ENCODE peak calls at places on chromosomes 5 and 9, in seven cellular contexts. One of them, this sample, is unnamed.

GRCh38 chr9:129836342-129837007 is 1.2 kb downstream of the USP20 start:
- DNase-seq in HCT116: no peak
- DNase-seq in Panc1: no peak
- DNase-seq in endothelial cell of umbilical vein: no peak
- DNase-seq in GM12878: no peak
- DNase-seq in stomach: no peak
- DNase-seq in H1: no peak
- DNase-seq in this sample: no peak

GRCh38 chr9:69314547-69314946 is 10.5 kb upstream of the ENTREP1 start:
- DNase-seq in endothelial cell of umbilical vein: no peak
- DNase-seq in Panc1: no peak
- DNase-seq in H1: no peak
- DNase-seq in HCT116: no peak
- DNase-seq in GM12878: no peak
- DNase-seq in stomach: no peak
- DNase-seq in this sample: no peak

GRCh38 chr9:134328341-134328840 is 2.1 kb downstream of the RXRA start:
- DNase-seq in Panc1: no peak
- DNase-seq in H1: no peak
- DNase-seq in endothelial cell of umbilical vein: peak
- DNase-seq in GM12878: no peak
- DNase-seq in HCT116: no peak
- DNase-seq in stomach: peak
- DNase-seq in this sample: no peak

GRCh38 chr9:136218271-136218670 is 13.3 kb upstream of the LHX3 start:
- DNase-seq in Panc1: no peak
- DNase-seq in H1: no peak
- DNase-seq in GM12878: no peak
- DNase-seq in endothelial cell of umbilical vein: no peak
- DNase-seq in HCT116: no peak
- DNase-seq in stomach: no peak
- DNase-seq in this sample: no peak

GRCh38 chr5:94461131-94461530 is 157.3 kb downstream of the KIAA0825 start:
- DNase-seq in stomach: no peak
- DNase-seq in H1: no peak
- DNase-seq in Panc1: no peak
- DNase-seq in endothelial cell of umbilical vein: no peak
- DNase-seq in GM12878: no peak
- DNase-seq in HCT116: no peak
- DNase-seq in this sample: no peak

GRCh38 chr5:35600591-35600990 is 17.1 kb upstream of the SPEF2 start:
- DNase-seq in Panc1: no peak
- DNase-seq in endothelial cell of umbilical vein: no peak
- DNase-seq in H1: no peak
- DNase-seq in HCT116: no peak
- DNase-seq in stomach: no peak
- DNase-seq in GM12878: no peak
- DNase-seq in this sample: no peak

GRCh38 chr9:93098236-93098946 is 2.4 kb downstream of the CARD19 start:
- DNase-seq in stomach: peak
- DNase-seq in HCT116: peak
- DNase-seq in GM12878: no peak
- DNase-seq in endothelial cell of umbilical vein: peak
- DNase-seq in H1: no peak
- DNase-seq in Panc1: no peak
- DNase-seq in this sample: no peak

GRCh38 chr5:135073771-135074345 is 39.8 kb upstream of the PITX1 start:
- DNase-seq in Panc1: no peak
- DNase-seq in endothelial cell of umbilical vein: no peak
- DNase-seq in H1: no peak
- DNase-seq in stomach: peak
- DNase-seq in GM12878: no peak
- DNase-seq in HCT116: no peak
- DNase-seq in this sample: no peak

GRCh38 chr9:137487454-137488329 is 28.6 kb upstream of the NSMF start:
- DNase-seq in endothelial cell of umbilical vein: no peak
- DNase-seq in GM12878: no peak
- DNase-seq in Panc1: no peak
- DNase-seq in H1: no peak
- DNase-seq in HCT116: no peak
- DNase-seq in stomach: no peak
- DNase-seq in this sample: no peak

GRCh38 chr9:17531642-17532254 is 47.1 kb upstream of the SH3GL2 start:
- DNase-seq in GM12878: no peak
- DNase-seq in stomach: peak
- DNase-seq in endothelial cell of umbilical vein: peak
- DNase-seq in HCT116: peak
- DNase-seq in H1: peak
- DNase-seq in Panc1: peak
- DNase-seq in this sample: no peak

GRCh38 chr9:131747352-131747751 is 7.5 kb upstream of the RAPGEF1 start:
- DNase-seq in H1: no peak
- DNase-seq in HCT116: no peak
- DNase-seq in GM12878: no peak
- DNase-seq in stomach: no peak
- DNase-seq in Panc1: no peak
- DNase-seq in endothelial cell of umbilical vein: peak
- DNase-seq in this sample: no peak

GRCh38 chr9:74609671-74610416 is 112.7 kb downstream of the RORB start:
- DNase-seq in HCT116: no peak
- DNase-seq in endothelial cell of umbilical vein: no peak
- DNase-seq in stomach: no peak
- DNase-seq in Panc1: no peak
- DNase-seq in GM12878: no peak
- DNase-seq in H1: no peak
- DNase-seq in this sample: no peak

GRCh38 chr9:134136997-134137302 is 1.1 kb downstream of the WDR5 start:
- DNase-seq in HCT116: no peak
- DNase-seq in Panc1: no peak
- DNase-seq in endothelial cell of umbilical vein: no peak
- DNase-seq in stomach: no peak
- DNase-seq in H1: no peak
- DNase-seq in GM12878: no peak
- DNase-seq in this sample: no peak

GRCh38 chr9:5608298-5609254 is 20.3 kb upstream of the RIC1 start:
- DNase-seq in H1: no peak
- DNase-seq in Panc1: no peak
- DNase-seq in HCT116: no peak
- DNase-seq in stomach: no peak
- DNase-seq in GM12878: no peak
- DNase-seq in endothelial cell of umbilical vein: peak
- DNase-seq in this sample: no peak

GRCh38 chr9:2663486-2663885 is 41.9 kb downstream of the VLDLR start:
- DNase-seq in stomach: no peak
- DNase-seq in GM12878: no peak
- DNase-seq in Panc1: no peak
- DNase-seq in endothelial cell of umbilical vein: no peak
- DNase-seq in H1: no peak
- DNase-seq in HCT116: no peak
- DNase-seq in this sample: no peak

GRCh38 chr9:72478993-72479392 is 42.4 kb upstream of the TMC1 start:
- DNase-seq in Panc1: no peak
- DNase-seq in H1: no peak
- DNase-seq in endothelial cell of umbilical vein: peak
- DNase-seq in GM12878: no peak
- DNase-seq in HCT116: no peak
- DNase-seq in stomach: no peak
- DNase-seq in this sample: no peak
- TF ChIP-seq POLR2AphosphoS5 in Panc1: no peak
- TF ChIP-seq POLR2AphosphoS5 in H1: no peak
- TF ChIP-seq POLR2AphosphoS5 in endothelial cell of umbilical vein: no peak
- TF ChIP-seq POLR2AphosphoS5 in GM12878: no peak
- TF ChIP-seq POLR2AphosphoS5 in HCT116: no peak
- TF ChIP-seq POLR2AphosphoS5 in stomach: no peak
- TF ChIP-seq POLR2AphosphoS5 in this sample: no peak

DNA sequence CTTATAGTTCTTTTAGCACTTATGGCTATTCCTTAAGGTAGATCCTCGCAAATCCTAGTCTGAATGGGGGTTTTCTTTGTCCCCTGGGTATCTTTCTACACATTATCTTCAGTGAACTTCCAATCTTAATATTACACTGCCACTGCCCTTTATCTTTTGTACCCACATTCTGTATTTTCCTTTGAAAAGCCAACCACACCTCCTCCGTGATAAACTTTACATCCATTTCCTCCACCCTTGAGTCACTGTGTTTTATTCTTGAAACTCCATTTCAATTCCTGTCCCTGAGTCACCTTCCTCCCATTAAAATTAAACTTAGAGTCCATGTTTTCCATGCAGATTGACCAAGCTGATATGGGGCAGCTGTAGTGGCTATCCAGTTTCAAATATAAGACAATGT is 43.2 kb upstream of the RICTOR start:
- DNase-seq in HCT116: no peak
- DNase-seq in stomach: no peak
- DNase-seq in Panc1: no peak
- DNase-seq in GM12878: no peak
- DNase-seq in endothelial cell of umbilical vein: peak
- DNase-seq in H1: no peak
- DNase-seq in this sample: no peak
- TF ChIP-seq POLR2AphosphoS5 in HCT116: no peak
- TF ChIP-seq POLR2AphosphoS5 in stomach: no peak
- TF ChIP-seq POLR2AphosphoS5 in Panc1: no peak
- TF ChIP-seq POLR2AphosphoS5 in GM12878: no peak
- TF ChIP-seq POLR2AphosphoS5 in endothelial cell of umbilical vein: peak
- TF ChIP-seq POLR2AphosphoS5 in H1: no peak
- TF ChIP-seq POLR2AphosphoS5 in this sample: no peak

GRCh38 chr5:146006470-146006869 is 70.1 kb downstream of the SH3RF2 start:
- DNase-seq in endothelial cell of umbilical vein: no peak
- DNase-seq in Panc1: no peak
- DNase-seq in H1: no peak
- DNase-seq in HCT116: no peak
- DNase-seq in GM12878: no peak
- DNase-seq in stomach: no peak
- DNase-seq in this sample: no peak

GRCh38 chr5:146003852-146004251 is 67.5 kb downstream of the SH3RF2 start:
- DNase-seq in HCT116: no peak
- DNase-seq in H1: no peak
- DNase-seq in Panc1: no peak
- DNase-seq in endothelial cell of umbilical vein: no peak
- DNase-seq in stomach: no peak
- DNase-seq in GM12878: no peak
- DNase-seq in this sample: no peak

GRCh38 chr5:146005264-146005663 is 68.9 kb downstream of the SH3RF2 start:
- DNase-seq in HCT116: no peak
- DNase-seq in stomach: no peak
- DNase-seq in endothelial cell of umbilical vein: no peak
- DNase-seq in GM12878: no peak
- DNase-seq in Panc1: no peak
- DNase-seq in H1: no peak
- DNase-seq in this sample: no peak

GRCh38 chr5:146007270-146007669 is 70.9 kb downstream of the SH3RF2 start:
- DNase-seq in GM12878: no peak
- DNase-seq in Panc1: no peak
- DNase-seq in H1: no peak
- DNase-seq in stomach: no peak
- DNase-seq in HCT116: peak
- DNase-seq in endothelial cell of umbilical vein: no peak
- DNase-seq in this sample: no peak

DNA sequence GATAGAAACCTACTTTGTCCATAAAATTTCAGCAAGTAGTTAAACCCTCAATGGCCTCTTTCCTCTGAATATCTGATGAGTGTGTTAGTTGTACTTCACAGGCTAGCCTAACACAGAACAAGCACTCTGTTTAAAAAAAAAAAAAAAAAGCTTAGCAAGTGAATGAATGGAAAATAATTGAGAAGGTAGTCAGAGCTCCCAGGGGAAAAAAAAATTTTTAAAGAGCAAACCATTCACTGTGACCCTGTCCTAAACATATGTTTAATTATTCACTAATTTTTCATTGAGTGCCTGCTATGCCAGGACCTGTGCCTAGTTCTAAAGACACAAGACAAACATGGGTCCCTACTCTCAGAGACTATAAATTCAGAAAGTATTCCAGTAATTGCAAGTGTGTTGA is 69.3 kb downstream of the SH3RF2 start:
- DNase-seq in endothelial cell of umbilical vein: no peak
- DNase-seq in Panc1: no peak
- DNase-seq in stomach: no peak
- DNase-seq in H1: no peak
- DNase-seq in GM12878: no peak
- DNase-seq in HCT116: no peak
- DNase-seq in this sample: no peak
- TF ChIP-seq POLR2AphosphoS5 in endothelial cell of umbilical vein: no peak
- TF ChIP-seq POLR2AphosphoS5 in Panc1: no peak
- TF ChIP-seq POLR2AphosphoS5 in stomach: no peak
- TF ChIP-seq POLR2AphosphoS5 in H1: no peak
- TF ChIP-seq POLR2AphosphoS5 in GM12878: no peak
- TF ChIP-seq POLR2AphosphoS5 in HCT116: no peak
- TF ChIP-seq POLR2AphosphoS5 in this sample: no peak

GRCh38 chr5:43556857-43557593 is at the start of gene PAIP1:
- DNase-seq in H1: peak
- DNase-seq in GM12878: peak
- DNase-seq in stomach: peak
- DNase-seq in HCT116: peak
- DNase-seq in Panc1: no peak
- DNase-seq in endothelial cell of umbilical vein: peak
- DNase-seq in this sample: peak

GRCh38 chr5:43553381-43553780 is 3.5 kb downstream of the PAIP1 start:
- DNase-seq in Panc1: no peak
- DNase-seq in stomach: no peak
- DNase-seq in GM12878: no peak
- DNase-seq in H1: no peak
- DNase-seq in endothelial cell of umbilical vein: no peak
- DNase-seq in HCT116: no peak
- DNase-seq in this sample: no peak

GRCh38 chr5:43554497-43554896 is 2.4 kb downstream of the PAIP1 start:
- DNase-seq in H1: no peak
- DNase-seq in Panc1: no peak
- DNase-seq in HCT116: no peak
- DNase-seq in stomach: no peak
- DNase-seq in endothelial cell of umbilical vein: no peak
- DNase-seq in GM12878: no peak
- DNase-seq in this sample: no peak

GRCh38 chr5:43560128-43560527 is 3.3 kb upstream of the PAIP1 start:
- DNase-seq in Panc1: no peak
- DNase-seq in HCT116: no peak
- DNase-seq in stomach: no peak
- DNase-seq in endothelial cell of umbilical vein: no peak
- DNase-seq in H1: no peak
- DNase-seq in GM12878: no peak
- DNase-seq in this sample: no peak

DNA sequence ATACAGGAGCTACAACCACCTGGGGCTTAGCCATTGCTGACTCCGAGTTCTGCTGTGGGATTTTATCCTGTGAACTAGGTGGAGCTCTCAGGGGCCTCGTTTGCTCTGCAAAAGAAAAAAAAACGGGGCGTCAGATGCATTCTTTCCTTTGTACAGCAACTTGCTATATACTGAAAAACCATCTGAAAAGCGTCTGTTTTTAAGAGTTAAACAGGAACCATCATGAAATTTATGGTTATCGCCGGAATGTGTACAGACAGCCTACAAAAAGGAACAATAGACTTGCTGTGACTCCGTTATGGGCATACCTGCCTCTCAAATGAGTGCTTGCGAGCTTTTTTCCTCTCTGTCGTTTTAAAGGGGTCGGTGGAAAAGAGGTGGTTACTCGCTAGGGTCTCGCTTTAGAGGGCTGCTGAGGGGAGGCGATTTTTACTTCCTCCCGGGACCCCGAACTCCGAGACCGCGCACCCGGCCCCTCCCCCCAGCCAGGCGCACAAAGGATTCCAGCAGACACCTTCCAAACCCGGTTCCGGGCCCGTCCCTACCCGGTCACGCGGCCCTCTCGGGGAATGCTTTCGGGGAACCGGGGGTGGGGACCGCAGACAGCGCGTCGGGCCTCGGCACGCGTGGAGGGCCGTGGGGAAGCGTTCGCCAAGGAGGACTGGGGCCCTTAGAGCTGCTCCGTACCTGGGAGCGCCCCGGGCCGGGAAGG is 826 bp downstream of the PAIP1 start:
- DNase-seq in stomach: peak
- DNase-seq in H1: peak
- DNase-seq in GM12878: no peak
- DNase-seq in endothelial cell of umbilical vein: peak
- DNase-seq in Panc1: peak
- DNase-seq in HCT116: peak
- DNase-seq in this sample: peak
- TF ChIP-seq POLR2AphosphoS5 in stomach: no peak
- TF ChIP-seq POLR2AphosphoS5 in H1: peak
- TF ChIP-seq POLR2AphosphoS5 in GM12878: peak
- TF ChIP-seq POLR2AphosphoS5 in endothelial cell of umbilical vein: no peak
- TF ChIP-seq POLR2AphosphoS5 in Panc1: no peak
- TF ChIP-seq POLR2AphosphoS5 in HCT116: no peak
- TF ChIP-seq POLR2AphosphoS5 in this sample: no peak

This sample was measured in GM12892.